ENCODE peak calls at places on chromosomes 4 and X, in four cellular contexts. M is A549, Y is K562, Q is ovary. O is an unnamed sample. For H3K4me1, the result is how much of the 10 kb centered on the place peaks cover.

GRCh38 chr4:128513664-128514484 is 226.3 kb upstream of the PGRMC2 start:
- DNase-seq in Y (no peak), M (no peak), Q (no peak), O (no peak)

GRCh38 chr4:71198958-71199357 is 139.9 kb upstream of the SLC4A4 start:
- DNase-seq in Y (peak), M (no peak), Q (no peak), O (peak)

GRCh38 chrX:151975228-151975593 is 735 bp upstream of the GABRE start:
- DNase-seq in M (no peak), Y (peak), Q (no peak), O (no peak)

GRCh38 chr4:8506373-8507250 is 66.0 kb downstream of the TRMT44 start:
- DNase-seq in M (no peak), Q (peak), Y (no peak), O (peak)

GRCh38 chrX:88613338-88613737 is 133.7 kb upstream of the CPXCR1 start:
- DNase-seq in Y (no peak), M (no peak), Q (no peak), O (no peak)

GRCh38 chr4:16264798-16265197 is 38.5 kb upstream of the TAPT1 start:
- DNase-seq in M (peak), Q (no peak), Y (peak), O (no peak)

GRCh38 chr4:75011131-75011795 is 78.3 kb downstream of the PARM1 start:
- DNase-seq in M (no peak), Y (no peak), Q (no peak), O (no peak)

GRCh38 chr4:138967313-138967712 is 48.3 kb upstream of the NOCT start:
- DNase-seq in Y (no peak), M (no peak), Q (no peak), O (no peak)

GRCh38 chr4:23929248-23929647 is 39.4 kb upstream of the PPARGC1A start:
- DNase-seq in Y (no peak), Q (no peak), M (no peak), O (no peak)

GRCh38 chr4:151850751-151851150 is 89.9 kb upstream of the GATB start:
- DNase-seq in Q (no peak), Y (no peak), M (no peak), O (no peak)

GRCh38 chr4:144399927-144400326 is 246.0 kb upstream of the HHIP start:
- DNase-seq in Y (no peak), M (peak), Q (no peak), O (no peak)

GRCh38 chr4:85837334-85837733 is 362.4 kb downstream of the ARHGAP24 start:
- DNase-seq in M (no peak), Y (no peak), Q (no peak), O (no peak)

GRCh38 chrX:154603438-154604430 is 15.3 kb downstream of the CTAG1B start:
- DNase-seq in Y (no peak), Q (no peak), M (peak), O (no peak)

GRCh38 chr4:173346074-173346473 is 11.9 kb upstream of the HMGB2 start:
- DNase-seq in Y (no peak), Q (no peak), M (no peak), O (no peak)

GRCh38 chr4:97593248-97593647 is 550.0 kb downstream of the STPG2 start:
- DNase-seq in Q (no peak), M (no peak), Y (no peak), O (no peak)

GRCh38 chr4:143025111-143025704 is 159.5 kb upstream of the USP38 start:
- DNase-seq in M (no peak), Q (no peak), Y (peak), O (no peak)

GRCh38 chr4:16969696-16970135 is 71.3 kb upstream of the LDB2 start:
- DNase-seq in M (no peak), Q (no peak), Y (no peak), O (peak)

GRCh38 chrX:108447303-108447702 is 7.7 kb downstream of the COL4A5 start:
- DNase-seq in Q (no peak), M (no peak), Y (no peak), O (no peak)

GRCh38 chr4:83568057-83568456 is 32.1 kb downstream of the GPAT3 start:
- DNase-seq in M (no peak), Q (no peak), Y (no peak), O (no peak)

GRCh38 chr4:159105063-159105414 is 2.2 kb downstream of the RAPGEF2 start:
- DNase-seq in M (no peak), Q (no peak), Y (no peak), O (no peak)

GRCh38 chrX:10341309-10341708 is 184.5 kb downstream of the CLCN4 start:
- DNase-seq in M (no peak), Q (no peak), Y (no peak), O (no peak)

GRCh38 chr4:10093801-10094552 is 22.6 kb downstream of the WDR1 start:
- DNase-seq in Q (no peak), M (no peak), Y (no peak), O (no peak)

GRCh38 chr4:77075869-77076801 is at the start of gene CCNI:
- DNase-seq in Y (peak), M (peak), Q (peak), O (peak)
- TF ChIP-seq EP300 in Y (peak), M (no peak), Q (no peak), O (peak)

DNA sequence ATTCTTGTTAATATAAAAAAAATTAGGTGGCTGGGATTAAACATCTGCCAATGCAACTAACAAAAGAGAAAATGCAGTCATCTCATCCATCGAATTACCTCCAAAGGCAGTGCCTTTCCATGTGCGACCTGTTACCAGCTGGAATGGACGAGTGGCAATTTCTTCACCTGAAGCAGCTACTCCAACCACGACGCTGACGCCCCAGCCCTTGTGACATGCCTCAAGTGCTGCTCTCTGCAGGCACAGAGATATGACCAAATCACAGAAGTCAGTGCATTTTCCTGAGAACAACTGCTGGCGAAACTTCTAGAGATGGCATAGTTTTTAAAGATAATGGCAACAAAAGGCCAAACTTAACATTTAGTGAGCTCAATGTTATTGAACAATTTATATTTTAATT is 13.8 kb downstream of the ADH5 start:
- DNase-seq in Q (no peak), M (no peak), Y (no peak), O (no peak)
- H3K4me3 ChIP-seq in Q (no peak), M (no peak), Y (no peak), O (no peak)

GRCh38 chr4:5747746-5748365 is 36.9 kb downstream of the EVC start:
- DNase-seq in Q (no peak), Y (no peak), M (no peak), O (no peak)
- H3K4me1 ChIP-seq in Q (under half), Y (under half), M (under half), O (under half)

GRCh38 chr4:95921470-95921869 is 81.6 kb downstream of the PDHA2 start:
- DNase-seq in Y (no peak), M (no peak), Q (no peak), O (no peak)
- TF ChIP-seq EP300 in Y (no peak), M (no peak), Q (no peak), O (no peak)

DNA sequence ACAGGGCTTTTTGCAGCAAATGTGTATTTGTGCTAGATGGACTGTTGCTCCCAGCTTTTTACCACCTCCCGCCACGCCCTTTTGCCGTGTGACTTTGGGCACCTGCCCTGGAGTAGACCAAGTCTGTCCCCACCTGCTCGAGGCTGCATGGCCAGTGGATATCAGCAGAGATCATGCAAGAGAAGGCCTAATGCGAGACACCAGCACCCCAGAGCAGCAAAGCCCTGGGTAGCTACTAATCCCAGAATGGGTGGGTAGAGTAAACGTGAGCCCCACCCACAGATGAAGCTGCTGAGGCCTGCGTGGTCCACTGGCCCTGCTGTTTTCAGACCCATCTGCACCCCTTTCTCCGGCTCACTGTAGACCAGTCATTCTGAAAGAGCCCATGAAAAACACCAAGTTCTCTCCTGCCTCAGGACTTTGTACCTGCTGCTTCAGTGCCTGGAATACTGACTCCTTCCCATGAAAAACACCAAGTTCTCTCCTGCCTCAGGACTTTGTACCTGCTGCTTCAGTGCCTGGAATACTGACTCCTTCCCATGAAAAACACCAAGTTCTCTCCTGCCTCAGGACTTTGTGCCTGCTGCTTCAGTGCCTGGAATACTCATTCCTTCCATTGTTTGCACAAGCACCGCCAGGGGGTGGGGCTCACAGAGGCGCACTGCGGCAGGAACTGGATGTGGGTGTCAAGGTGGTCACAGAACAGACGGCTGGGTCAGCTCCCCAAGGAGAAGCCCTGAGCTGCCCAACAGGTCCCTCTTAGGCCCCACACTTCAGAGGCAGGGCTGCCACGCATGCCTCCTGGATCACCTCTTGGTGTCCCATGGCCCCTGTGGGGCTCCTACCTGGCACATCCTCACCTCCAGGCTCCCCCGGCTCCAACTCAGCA is 5.1 kb upstream of the TNIP2 start:
- DNase-seq in Y (peak), Q (no peak), M (no peak), O (peak)
- H3K4me3 ChIP-seq in Y (no peak), Q (no peak), M (no peak), O (no peak)

GRCh38 chrX:71606536-71607216 is 11.6 kb downstream of the CXCR3 start:
- DNase-seq in M (no peak), Y (no peak), Q (no peak), O (no peak)

GRCh38 chrX:71612256-71612655 is 6.1 kb downstream of the CXCR3 start:
- DNase-seq in Q (no peak), Y (no peak), M (no peak), O (no peak)

GRCh38 chrX:71604796-71605568 is 13.3 kb downstream of the CXCR3 start:
- DNase-seq in Q (no peak), M (no peak), Y (no peak), O (no peak)

GRCh38 chrX:71607488-71607887 is 10.8 kb downstream of the CXCR3 start:
- DNase-seq in Y (no peak), M (no peak), Q (no peak), O (no peak)

DNA sequence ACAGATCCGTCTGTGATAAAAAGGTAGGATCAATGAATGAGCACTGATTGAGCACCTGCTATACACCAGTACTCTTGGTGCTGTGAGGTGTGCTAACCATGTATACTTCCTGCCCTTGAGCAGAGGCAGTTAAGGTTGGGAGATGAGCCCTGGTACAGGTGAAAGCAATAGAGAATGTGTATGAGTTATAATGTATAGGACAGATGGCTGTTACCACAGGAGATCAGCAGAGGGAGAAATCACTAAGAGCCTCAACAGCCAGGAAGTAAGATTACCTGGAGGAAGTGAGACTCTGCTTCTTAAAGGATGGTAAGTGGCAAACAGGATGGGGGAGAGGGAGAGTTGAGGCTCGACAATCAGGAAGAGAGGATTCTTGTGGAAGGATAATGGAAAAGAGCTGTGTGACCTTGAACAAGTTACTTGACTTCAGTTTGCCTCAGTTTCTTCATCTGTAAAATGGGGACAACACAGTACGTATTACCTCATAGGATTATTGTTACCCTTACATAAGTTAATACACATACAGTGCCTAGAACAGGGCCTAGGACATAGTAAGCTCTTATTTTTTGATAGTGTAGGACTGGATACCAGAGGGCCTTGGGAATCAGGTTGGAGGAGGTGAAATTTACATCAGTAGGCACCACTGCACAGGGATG is 9.1 kb downstream of the CXCR3 start:
- DNase-seq in Q (no peak), M (no peak), Y (no peak), O (no peak)
- H3K4me1 ChIP-seq in Q (under half), M (under half), Y (under half), O (under half)

GRCh38 chr4:123397276-123398150 is 918 bp downstream of the SPRY1 start:
- DNase-seq in M (no peak), Q (peak), Y (peak), O (peak)
- TF ChIP-seq EP300 in M (no peak), Q (no peak), Y (no peak), O (no peak)

O was measured in transverse colon.